ENCODE peak calls at places on chromosomes 2 and 18, in eight cellular contexts. F is EL, Y is iPS-NIHi11, N is KG1, U is substantia nigra, X is globus pallidus, M is K562, O is D341Med. H is an unnamed sample.

GRCh38 chr2:191386938-191387536 is 141.8 kb downstream of the MYO1B start:
- DNase-seq in O (no peak), F (peak; percentile 87), M (no peak), X (no peak), N (no peak), U (no peak), Y (no peak), H (no peak)

GRCh38 chr2:237487496-237487895 is 445 bp downstream of the MLPH start:
- DNase-seq in F (peak; percentile 28), M (no peak), O (no peak), U (no peak), Y (no peak), N (no peak), X (no peak), H (no peak)

GRCh38 chr2:120867290-120868231 is 131.9 kb downstream of the GLI2 start:
- DNase-seq in F (peak; percentile 89), X (peak; percentile 65), N (no peak), Y (peak; percentile 76), O (no peak), M (peak; percentile 26), U (peak; percentile 76), H (peak; percentile 84)

GRCh38 chr18:245282-245847 is 22.5 kb downstream of the THOC1 start:
- DNase-seq in N (no peak), O (no peak), F (no peak), X (no peak), M (no peak), U (no peak), Y (no peak), H (no peak)

GRCh38 chr2:240956935-240957655 is 41.3 kb upstream of the SNED1 start:
- DNase-seq in M (no peak), O (no peak), N (no peak), F (no peak), X (no peak), U (no peak), Y (no peak), H (peak; percentile 19)

GRCh38 chr2:40218679-40219078 is 233.2 kb downstream of the SLC8A1 start:
- DNase-seq in Y (no peak), U (no peak), F (peak; percentile 61), N (no peak), O (no peak), X (no peak), M (no peak), H (no peak)

GRCh38 chr18:35415511-35416427 is 38.6 kb upstream of the ZNF396 start:
- DNase-seq in Y (no peak), N (no peak), U (no peak), O (no peak), X (peak; percentile 66), F (peak; percentile 20), M (no peak), H (no peak)

GRCh38 chr2:98388081-98388480 is 41.8 kb downstream of the CNGA3 start:
- DNase-seq in F (no peak), Y (no peak), N (no peak), M (no peak), X (no peak), O (no peak), U (no peak), H (peak; percentile 1)

GRCh38 chr18:76564117-76564516 is 69.1 kb upstream of the ZNF516 start:
- DNase-seq in Y (no peak), F (peak; percentile 81), N (no peak), M (no peak), X (no peak), O (no peak), U (no peak), H (no peak)

GRCh38 chr2:219665926-219666325 is 38.5 kb downstream of the SLC4A3 start:
- DNase-seq in N (no peak), M (no peak), O (no peak), U (no peak), F (no peak), X (no peak), Y (no peak), H (no peak)

GRCh38 chr2:39584283-39584972 is 81.3 kb upstream of the TMEM178A start:
- DNase-seq in U (no peak), X (no peak), Y (no peak), N (no peak), M (no peak), O (no peak), F (peak; percentile 57), H (no peak)

GRCh38 chr18:29378739-29379138 is 1201.8 kb upstream of the CDH2 start:
- DNase-seq in F (no peak), X (no peak), M (no peak), Y (no peak), O (no peak), U (no peak), N (no peak), H (no peak)

GRCh38 chr2:8487461-8487932 is 194.4 kb upstream of the ID2 start:
- DNase-seq in F (no peak), M (no peak), N (no peak), X (peak; percentile 52), U (peak; percentile 48), O (no peak), Y (peak; percentile 56), H (no peak)

GRCh38 chr2:197514754-197515153 is 1.1 kb upstream of the MOB4 start:
- DNase-seq in X (no peak), M (no peak), O (no peak), F (peak; percentile 19), N (no peak), U (no peak), Y (no peak), H (peak; percentile 3)

GRCh38 chr2:163132850-163133249 is 294.3 kb upstream of the KCNH7 start:
- DNase-seq in Y (no peak), U (no peak), M (no peak), F (peak; percentile 4), O (no peak), X (no peak), N (no peak), H (peak; percentile 2)